ENCODE peak calls at places on chromosomes 11 and 22, in nine cellular contexts. J, A, K, Y, R, V, M, Z and I are unnamed samples.

GRCh38 chr11:12008790-12009616 is 577 bp upstream of the DKK3 start:
- DNase-seq in V (no peak), K (no peak), A (no peak), J (no peak), Y (no peak), Z (peak), M (peak), R (no peak), I (no peak)

GRCh38 chr11:134118016-134118415 is 49.1 kb downstream of the JAM3 start:
- DNase-seq in Y (no peak), V (no peak), K (peak), M (no peak), J (no peak), A (no peak), R (no peak), Z (no peak), I (no peak)

GRCh38 chr22:41818596-41818995 is 14.3 kb upstream of the SREBF2 start:
- DNase-seq in J (no peak), K (no peak), M (no peak), Y (no peak), R (no peak), A (no peak), V (no peak), Z (no peak), I (no peak)

GRCh38 chr22:23305922-23306374 is 125.6 kb downstream of the BCR start:
- DNase-seq in K (peak), Y (no peak), Z (peak), R (peak), V (no peak), J (peak), M (peak), A (no peak), I (no peak)

GRCh38 chr22:27183474-27183873 is 526.1 kb downstream of the MIAT start:
- DNase-seq in R (no peak), A (no peak), V (no peak), Y (no peak), K (no peak), Z (no peak), M (no peak), J (no peak), I (no peak)

GRCh38 chr11:1228183-1228821 is 5.4 kb downstream of the MUC5B start:
- DNase-seq in V (no peak), K (no peak), J (no peak), M (no peak), R (no peak), A (no peak), Y (no peak), Z (peak), I (no peak)

GRCh38 chr22:50169774-50170341 is 673 bp upstream of the PANX2 start:
- DNase-seq in Z (no peak), Y (peak), J (no peak), V (peak), K (no peak), A (no peak), R (no peak), M (peak), I (no peak)

GRCh38 chr11:15905815-15906214 is 450.5 kb downstream of the SOX6 start:
- DNase-seq in M (no peak), R (no peak), Y (no peak), V (no peak), K (no peak), J (no peak), Z (no peak), A (no peak), I (no peak)

GRCh38 chr22:44585559-44586121 is 87.6 kb upstream of the RTL6 start:
- DNase-seq in Z (no peak), A (no peak), V (no peak), J (no peak), R (no peak), K (no peak), Y (no peak), M (no peak), I (no peak)

GRCh38 chr11:64799256-64799924 is 3.6 kb downstream of the MAP4K2 start:
- DNase-seq in K (no peak), A (no peak), J (no peak), Z (no peak), M (no peak), Y (no peak), R (no peak), V (no peak), I (no peak)

GRCh38 chr22:17931400-17931825 is 92.9 kb downstream of the MICAL3 start:
- DNase-seq in Z (peak), Y (no peak), K (peak), R (no peak), J (no peak), V (no peak), M (no peak), A (peak), I (no peak)

GRCh38 chr11:86035164-86035563 is 33.7 kb downstream of the PICALM start:
- DNase-seq in M (no peak), V (no peak), Y (no peak), J (no peak), Z (no peak), A (no peak), K (no peak), R (no peak), I (no peak)

GRCh38 chr11:27754035-27755017 is 54.1 kb upstream of the BDNF start:
- DNase-seq in J (peak), K (peak), R (no peak), V (no peak), M (peak), Y (no peak), A (peak), Z (no peak), I (peak)

GRCh38 chr11:110134120-110134519 is 40.9 kb downstream of the ZC3H12C start:
- DNase-seq in Z (no peak), V (no peak), A (no peak), Y (no peak), R (no peak), M (peak), K (no peak), J (no peak), I (no peak)

GRCh38 chr11:67606150-67606476 is 623 bp upstream of the NDUFV1 start:
- DNase-seq in J (no peak), Z (no peak), K (no peak), Y (no peak), R (no peak), M (peak), A (no peak), V (no peak), I (no peak)